ENCODE peak calls at places on chromosomes 2 and 18, in four cellular contexts. P, Y, X and U are unnamed samples.

GRCh38 chr2:149686677-149687427 is 99.3 kb upstream of the MMADHC start:
- DNase-seq in X (no peak), P (no peak), Y (no peak), U (no peak)

GRCh38 chr18:79318142-79318673 is 77.5 kb upstream of the NFATC1 start:
- DNase-seq in P (no peak), X (no peak), Y (no peak), U (no peak)

GRCh38 chr2:232667989-232668583 is 29.0 kb upstream of the GIGYF2 start:
- DNase-seq in Y (no peak), P (no peak), X (no peak), U (no peak)

GRCh38 chr2:238644095-238645081 is 203.5 kb upstream of the TWIST2 start:
- DNase-seq in X (no peak), Y (no peak), P (peak; percentile 33), U (no peak)

GRCh38 chr2:96625571-96626552 is 12.2 kb downstream of the KANSL3 start:
- DNase-seq in P (no peak), X (no peak), Y (no peak), U (no peak)

GRCh38 chr2:1586946-1587840 is 157.1 kb downstream of the PXDN start:
- DNase-seq in Y (no peak), X (no peak), P (no peak), U (no peak)

GRCh38 chr2:239433777-239434396 is 33.1 kb upstream of the HDAC4 start:
- DNase-seq in P (no peak), X (no peak), Y (no peak), U (no peak)

GRCh38 chr2:185668710-185669109 is 69.9 kb upstream of the FSIP2 start:
- DNase-seq in P (no peak), X (no peak), Y (no peak), U (no peak)

GRCh38 chr2:176652300-176653182 is 383.3 kb downstream of the MTX2 start:
- DNase-seq in X (no peak), Y (peak; percentile 68), P (peak; percentile 66), U (no peak)

GRCh38 chr18:40851014-40851429 is 1104.0 kb upstream of the PIK3C3 start:
- DNase-seq in P (no peak), X (no peak), Y (no peak), U (no peak)

GRCh38 chr2:54597153-54597827 is 126.2 kb upstream of the EML6 start:
- DNase-seq in P (no peak), Y (no peak), X (no peak), U (no peak)

GRCh38 chr2:240298316-240298790 is 137.1 kb upstream of the GPC1 start:
- DNase-seq in Y (no peak), P (no peak), X (no peak), U (no peak)

GRCh38 chr2:128717758-128718710 is 399.4 kb upstream of the HS6ST1 start:
- DNase-seq in Y (no peak), P (no peak), X (no peak), U (no peak)

GRCh38 chr2:128714861-128715312 is 396.2 kb upstream of the HS6ST1 start:
- DNase-seq in Y (no peak), P (no peak), X (no peak), U (peak; percentile 55)

GRCh38 chr2:128714285-128714684 is 395.6 kb upstream of the HS6ST1 start:
- DNase-seq in P (no peak), Y (no peak), X (no peak), U (no peak)

GRCh38 chr2:128716371-128716770 is 397.7 kb upstream of the HS6ST1 start:
- DNase-seq in Y (no peak), P (no peak), X (no peak), U (no peak)

GRCh38 chr2:128715360-128715759 is 396.7 kb upstream of the HS6ST1 start:
- DNase-seq in Y (no peak), X (no peak), P (no peak), U (no peak)
- TF ChIP-seq TCF7 in Y (no peak), X (no peak), P (no peak), U (no peak)

GRCh38 chr18:76351961-76352581 is 143.0 kb downstream of the ZNF516 start:
- DNase-seq in P (peak; percentile 80), X (no peak), Y (no peak), U (no peak)
- TF ChIP-seq TCF7 in P (no peak), X (no peak), Y (no peak), U (no peak)

DNA sequence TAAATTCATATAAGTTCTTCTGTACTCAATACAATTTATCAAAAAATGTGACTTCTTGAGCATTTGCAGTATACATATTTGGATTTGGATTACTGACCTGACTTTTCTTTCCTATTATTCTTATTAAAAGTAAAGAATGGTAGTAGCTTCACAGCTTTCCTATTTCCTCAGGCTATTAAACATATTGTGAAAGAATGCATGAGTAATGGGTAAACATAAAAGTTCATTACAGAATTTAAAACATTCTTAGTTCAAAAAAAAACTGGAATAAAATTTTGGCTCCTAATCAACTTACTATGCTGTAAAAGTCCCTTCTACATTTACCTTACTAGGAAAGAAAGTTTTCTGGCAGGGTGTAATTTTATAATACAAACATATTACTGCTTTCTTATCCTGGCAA is 27.3 kb upstream of the C2orf66 start:
- DNase-seq in X (no peak), Y (no peak), P (no peak), U (no peak)
- TF ChIP-seq TCF7 in X (no peak), Y (no peak), P (no peak), U (no peak)

GRCh38 chr2:138275292-138275690 is 226.3 kb upstream of the SPOPL start:
- DNase-seq in Y (no peak), X (no peak), P (peak; percentile 20), U (no peak)

GRCh38 chr2:138271467-138271866 is 230.1 kb upstream of the SPOPL start:
- DNase-seq in P (no peak), X (no peak), Y (no peak), U (peak; percentile 21)

GRCh38 chr2:138269726-138270125 is 231.8 kb upstream of the SPOPL start:
- DNase-seq in X (no peak), P (no peak), Y (no peak), U (no peak)

GRCh38 chr2:138274421-138275291 is 226.9 kb upstream of the SPOPL start:
- DNase-seq in Y (no peak), X (no peak), P (no peak), U (no peak)

DNA sequence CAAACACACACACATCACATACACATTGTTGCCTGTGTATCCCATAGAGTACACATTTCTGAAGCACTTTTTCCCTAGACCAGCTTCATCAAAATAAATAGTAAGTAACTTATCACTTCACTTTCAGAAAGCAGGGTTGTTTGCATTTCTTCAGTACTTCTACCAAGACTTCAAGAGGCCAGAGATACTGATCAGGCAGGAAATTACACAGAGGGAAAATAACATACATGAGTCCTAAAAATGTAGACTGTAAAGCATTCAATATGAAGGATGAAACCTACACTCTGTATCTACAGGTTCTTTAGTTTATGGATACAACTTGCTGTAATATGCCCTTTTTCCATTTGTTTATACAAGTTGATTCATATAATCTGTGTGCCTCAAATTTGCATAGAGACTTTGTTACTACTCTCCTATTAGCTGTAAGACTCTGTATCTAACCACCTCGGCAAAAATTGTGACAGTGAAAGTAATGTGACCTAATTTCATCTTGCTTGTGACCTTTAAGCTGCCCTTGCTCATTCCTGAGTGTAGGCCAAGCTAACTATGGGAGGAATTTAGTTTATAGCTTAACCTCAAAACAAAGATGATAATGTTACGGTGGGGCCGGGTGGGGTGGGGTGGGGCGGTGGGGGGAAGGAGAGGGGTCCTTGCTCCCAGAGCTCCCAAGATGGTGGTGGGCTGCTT is 228.9 kb upstream of the SPOPL start:
- DNase-seq in X (no peak), P (peak; percentile 41), Y (no peak), U (no peak)
- TF ChIP-seq TCF7 in X (no peak), P (no peak), Y (no peak), U (no peak)

GRCh38 chr2:217052856-217053577 is 193.2 kb upstream of the TNP1 start:
- DNase-seq in P (no peak), Y (no peak), X (no peak), U (no peak)

GRCh38 chr2:217055624-217056023 is 195.8 kb upstream of the TNP1 start:
- DNase-seq in X (no peak), Y (no peak), P (no peak), U (no peak)

GRCh38 chr2:217057773-217058172 is 197.9 kb upstream of the TNP1 start:
- DNase-seq in X (no peak), P (no peak), Y (no peak), U (no peak)

GRCh38 chr2:217058791-217059755 is 199.2 kb upstream of the TNP1 start:
- DNase-seq in X (no peak), Y (peak; percentile 11), P (no peak), U (no peak)

GRCh38 chr2:217054791-217055190 is 194.9 kb upstream of the TNP1 start:
- DNase-seq in X (no peak), Y (no peak), P (no peak), U (no peak)
- TF ChIP-seq TCF7 in X (no peak), Y (no peak), P (no peak), U (no peak)

DNA sequence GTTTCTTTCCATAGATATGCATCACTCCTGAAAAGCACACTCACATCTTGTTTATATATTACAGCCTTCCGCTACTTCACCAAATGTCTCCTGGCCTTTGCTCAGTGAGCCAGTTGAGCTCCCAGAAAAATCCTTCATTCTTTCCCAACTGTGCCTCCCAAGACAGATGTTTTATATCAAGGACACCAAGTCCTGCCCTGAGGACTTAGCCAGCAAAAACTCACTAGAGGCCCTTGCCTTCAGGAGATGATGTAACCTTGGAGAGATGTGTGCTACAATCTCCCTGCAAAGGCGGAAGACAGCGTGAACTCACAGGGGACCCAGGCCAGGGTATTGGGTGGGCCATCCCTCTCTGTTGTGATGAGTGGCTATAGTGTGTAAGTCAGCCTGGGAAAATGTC is 86.1 kb upstream of the CTAGE1 start:
- DNase-seq in P (no peak), Y (no peak), X (no peak), U (no peak)
- TF ChIP-seq TCF7 in P (no peak), Y (no peak), X (no peak), U (no peak)